ENCODE peak calls at places on chromosomes 13 and 19, in nine cellular contexts. Z is testis; G is AG04450; V is ovary; Y is endodermal cell; O is H1; X is A549; Q is CD8-positive, alpha-beta T cell; L is BE2C. I is an unnamed sample.

GRCh38 chr13:97822377-97822776 is 131.1 kb upstream of the IPO5 start:
- DNase-seq in Z (no peak), G (no peak), V (no peak), Y (no peak), O (no peak), X (no peak), Q (no peak), L (no peak), I (no peak)

GRCh38 chr19:29583196-29584006 is 22.7 kb upstream of the POP4 start:
- DNase-seq in Z (no peak), G (no peak), V (no peak), Y (no peak), O (no peak), X (no peak), Q (no peak), L (no peak), I (no peak)

GRCh38 chr13:69704311-69704710 is 403.3 kb upstream of the ATXN8OS start:
- DNase-seq in Z (no peak), G (no peak), V (no peak), Y (no peak), O (no peak), X (no peak), Q (no peak), L (no peak), I (no peak)

GRCh38 chr13:40026741-40027140 is 371.3 kb downstream of the COG6 start:
- DNase-seq in Z (no peak), G (no peak), V (no peak), Y (no peak), O (no peak), X (no peak), Q (no peak), L (no peak), I (no peak)

GRCh38 chr13:87376081-87376480 is 295.1 kb upstream of the SLITRK5 start:
- DNase-seq in Z (no peak), G (no peak), V (no peak), Y (no peak), O (no peak), X (no peak), Q (no peak), L (no peak), I (no peak)

GRCh38 chr19:22608441-22608840 is 25.7 kb upstream of the ZNF492 start:
- DNase-seq in Z (peak), G (no peak), V (no peak), Y (no peak), O (no peak), X (no peak), Q (no peak), L (no peak), I (no peak)

GRCh38 chr13:46051958-46052313 is 610 bp downstream of the ZC3H13 start:
- DNase-seq in Z (no peak), G (no peak), V (no peak), Y (no peak), O (no peak), X (no peak), Q (no peak), L (no peak), I (no peak)

GRCh38 chr19:44401108-44401786 is at the start of gene ZNF285:
- DNase-seq in Z (peak), G (peak), V (peak), Y (peak), O (peak), X (peak), Q (peak), L (peak), I (peak)

GRCh38 chr13:110258876-110259631 is 47.9 kb downstream of the COL4A1 start:
- DNase-seq in Z (no peak), G (no peak), V (no peak), Y (peak), O (no peak), X (no peak), Q (no peak), L (no peak), I (no peak)

GRCh38 chr13:110876592-110876991 is 38.3 kb downstream of the ANKRD10 start:
- DNase-seq in Z (no peak), G (no peak), V (no peak), Y (peak), O (no peak), X (peak), Q (no peak), L (no peak), I (no peak)

GRCh38 chr13:113581871-113582270 is 2.7 kb upstream of the TFDP1 start:
- DNase-seq in Z (peak), G (no peak), V (no peak), Y (peak), O (peak), X (no peak), Q (no peak), L (no peak), I (no peak)

GRCh38 chr19:34254552-34255432 is at the start of gene GARRE1:
- DNase-seq in Z (peak), G (no peak), V (peak), Y (peak), O (peak), X (peak), Q (peak), L (peak), I (no peak)

GRCh38 chr19:29372461-29372860 is 153.3 kb upstream of the VSTM2B start:
- DNase-seq in Z (no peak), G (no peak), V (no peak), Y (peak), O (peak), X (no peak), Q (no peak), L (no peak), I (no peak)

GRCh38 chr19:8355631-8356402 is 8.1 kb upstream of the ANGPTL4 start:
- DNase-seq in Z (peak), G (no peak), V (no peak), Y (no peak), O (no peak), X (peak), Q (no peak), L (no peak), I (peak)

GRCh38 chr13:73608157-73608516 is 526.1 kb downstream of the KLF12 start:
- DNase-seq in Z (no peak), G (no peak), V (no peak), Y (no peak), O (no peak), X (no peak), Q (no peak), L (no peak), I (no peak)

GRCh38 chr19:860481-861098 is 1.1 kb downstream of the CFD start:
- DNase-seq in Z (peak), G (peak), V (peak), Y (peak), O (no peak), X (peak), Q (peak), L (peak), I (peak)

GRCh38 chr19:57280913-57281425 is 684 bp downstream of the ZNF460 start:
- DNase-seq in Z (no peak), G (no peak), V (peak), Y (no peak), O (no peak), X (peak), Q (peak), L (no peak), I (no peak)

GRCh38 chr19:49355890-49356289 is 6.3 kb downstream of the TEAD2 start:
- DNase-seq in Z (no peak), G (no peak), V (no peak), Y (no peak), O (no peak), X (no peak), Q (no peak), L (no peak), I (peak)

GRCh38 chr19:29812881-29813275 is 1.1 kb downstream of the CCNE1 start:
- DNase-seq in Z (no peak), G (no peak), V (no peak), Y (no peak), O (no peak), X (no peak), Q (no peak), L (no peak), I (no peak)

GRCh38 chr13:82165396-82166174 is 1716.7 kb downstream of the SLITRK1 start:
- DNase-seq in Z (no peak), G (no peak), V (no peak), Y (no peak), O (no peak), X (peak), Q (no peak), L (peak), I (no peak)

GRCh38 chr19:47863514-47863936 is 4.5 kb downstream of the TPRX2 start:
- DNase-seq in Z (peak), G (peak), V (peak), Y (peak), O (peak), X (peak), Q (peak), L (peak), I (peak)

GRCh38 chr19:7196721-7197168 is 97.5 kb downstream of the INSR start:
- DNase-seq in Z (peak), G (no peak), V (no peak), Y (no peak), O (no peak), X (no peak), Q (no peak), L (no peak), I (no peak)

GRCh38 chr19:54337858-54338230 is 1.1 kb downstream of the LILRA4 start:
- DNase-seq in Z (no peak), G (no peak), V (no peak), Y (no peak), O (no peak), X (no peak), Q (no peak), L (no peak), I (no peak)
- TF ChIP-seq CTCF in Z (no peak), G (no peak), V (no peak), Y (no peak), O (no peak), X (no peak), Q (no peak), L (no peak), I (no peak)

GRCh38 chr19:39995794-39996193 is 1.1 kb upstream of the ZNF546 start:
- DNase-seq in Z (no peak), G (no peak), V (no peak), Y (no peak), O (no peak), X (no peak), Q (no peak), L (no peak), I (no peak)

GRCh38 chr19:39998511-39998910 is 1.7 kb downstream of the ZNF546 start:
- DNase-seq in Z (no peak), G (no peak), V (no peak), Y (no peak), O (no peak), X (no peak), Q (no peak), L (no peak), I (peak)

GRCh38 chr19:39996811-39997594 is at the start of gene ZNF546:
- DNase-seq in Z (peak), G (peak), V (peak), Y (peak), O (peak), X (peak), Q (peak), L (peak), I (peak)

GRCh38 chr19:39996218-39996810 is 546 bp upstream of the ZNF546 start:
- DNase-seq in Z (peak), G (peak), V (no peak), Y (no peak), O (no peak), X (peak), Q (no peak), L (peak), I (peak)

GRCh38 chr19:39997595-39998216 is 846 bp downstream of the ZNF546 start:
- DNase-seq in Z (peak), G (no peak), V (no peak), Y (no peak), O (no peak), X (no peak), Q (no peak), L (no peak), I (peak)
- H3K4me3 ChIP-seq in Z (peak), G (peak), V (peak), Y (peak), O (peak), X (peak), Q (peak), L (peak), I (peak)

GRCh38 chr19:6167115-6167514 is 31.6 kb downstream of the ACSBG2 start:
- DNase-seq in Z (no peak), G (no peak), V (no peak), Y (no peak), O (no peak), X (no peak), Q (no peak), L (no peak), I (no peak)
- TF ChIP-seq CTCF in Z (no peak), G (no peak), V (no peak), Y (no peak), O (no peak), X (no peak), Q (no peak), L (no peak), I (no peak)

DNA sequence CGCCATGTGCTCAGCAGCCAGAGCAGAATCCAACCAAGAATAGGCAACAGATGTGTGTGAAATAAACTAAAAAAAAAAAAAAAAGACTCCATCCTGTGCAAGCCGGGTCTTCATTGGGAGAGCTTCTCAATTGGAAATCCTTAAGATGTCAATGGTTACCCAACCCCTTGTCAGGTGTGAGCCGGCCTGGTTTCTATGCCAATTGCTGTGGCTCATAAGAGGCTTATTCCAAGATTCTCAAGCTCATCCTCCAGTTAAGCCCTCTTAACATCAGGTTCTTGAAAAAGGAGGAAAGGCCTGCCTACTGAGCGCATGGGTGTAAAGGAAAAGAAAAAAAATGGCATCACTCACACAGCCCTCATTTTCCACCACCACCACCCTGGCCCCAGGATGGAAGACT is 1084.6 kb downstream of the UQCRFS1 start:
- DNase-seq in Z (no peak), G (no peak), V (no peak), Y (no peak), O (no peak), X (no peak), Q (no peak), L (no peak), I (no peak)
- H3K4me3 ChIP-seq in Z (no peak), G (no peak), V (no peak), Y (no peak), O (no peak), X (no peak), Q (no peak), L (no peak), I (no peak)

DNA sequence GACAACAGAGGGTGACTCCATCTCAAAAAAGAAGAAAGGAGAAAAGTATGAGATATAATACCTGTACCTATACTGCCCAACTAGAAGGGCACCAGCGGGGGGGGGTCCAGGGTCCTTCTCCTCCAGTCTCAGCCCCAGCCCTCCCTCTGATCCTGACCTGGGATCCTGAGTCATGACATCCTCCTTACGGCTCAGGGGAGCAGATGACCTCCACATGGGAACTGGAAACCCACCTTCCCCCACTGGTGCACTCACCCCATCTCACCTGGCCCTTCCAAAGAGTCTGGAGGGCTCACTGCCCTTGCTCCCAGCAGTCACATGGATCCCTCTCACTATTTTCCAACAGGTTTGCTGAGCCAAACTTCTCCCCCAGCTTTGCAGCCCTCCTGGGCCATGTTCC is 24.2 kb downstream of the TUBA3C start:
- DNase-seq in Z (no peak), G (no peak), V (no peak), Y (no peak), O (no peak), X (no peak), Q (no peak), L (no peak), I (no peak)
- TF ChIP-seq CTCF in Z (no peak), G (no peak), V (no peak), Y (no peak), O (no peak), X (no peak), Q (no peak), L (no peak), I (no peak)

GRCh38 chr13:37869506-37869755 is 141 bp downstream of the TRPC4 start:
- DNase-seq in Z (no peak), G (no peak), V (no peak), Y (peak), O (no peak), X (no peak), Q (no peak), L (no peak), I (no peak)

GRCh38 chr13:37868691-37869505 is 674 bp downstream of the TRPC4 start:
- DNase-seq in Z (no peak), G (no peak), V (no peak), Y (peak), O (peak), X (no peak), Q (no peak), L (no peak), I (peak)

GRCh38 chr13:37869756-37870488 is at the start of gene TRPC4:
- DNase-seq in Z (peak), G (no peak), V (peak), Y (peak), O (peak), X (peak), Q (no peak), L (peak), I (peak)

GRCh38 chr13:37870489-37870845 is 895 bp upstream of the TRPC4 start:
- DNase-seq in Z (no peak), G (no peak), V (no peak), Y (no peak), O (no peak), X (no peak), Q (no peak), L (no peak), I (no peak)

GRCh38 chr13:37870895-37871550 is 1.5 kb upstream of the TRPC4 start:
- DNase-seq in Z (no peak), G (no peak), V (no peak), Y (peak), O (peak), X (no peak), Q (no peak), L (no peak), I (peak)
- H3K4me3 ChIP-seq in Z (no peak), G (peak), V (peak), Y (peak), O (peak), X (no peak), Q (no peak), L (no peak), I (peak)

GRCh38 chr13:92901739-92902138 is 324.9 kb upstream of the GPC6 start:
- DNase-seq in Z (no peak), G (no peak), V (no peak), Y (no peak), O (no peak), X (no peak), Q (no peak), L (no peak), I (no peak)

GRCh38 chr13:92900455-92900854 is 326.2 kb upstream of the GPC6 start:
- DNase-seq in Z (no peak), G (no peak), V (no peak), Y (no peak), O (no peak), X (no peak), Q (no peak), L (no peak), I (no peak)

GRCh38 chr13:92896842-92897241 is 329.8 kb upstream of the GPC6 start:
- DNase-seq in Z (no peak), G (no peak), V (no peak), Y (peak), O (no peak), X (peak), Q (no peak), L (peak), I (no peak)
- TF ChIP-seq CTCF in Z (no peak), G (peak), V (no peak), Y (peak), O (peak), X (no peak), Q (no peak), L (peak), I (no peak)

DNA sequence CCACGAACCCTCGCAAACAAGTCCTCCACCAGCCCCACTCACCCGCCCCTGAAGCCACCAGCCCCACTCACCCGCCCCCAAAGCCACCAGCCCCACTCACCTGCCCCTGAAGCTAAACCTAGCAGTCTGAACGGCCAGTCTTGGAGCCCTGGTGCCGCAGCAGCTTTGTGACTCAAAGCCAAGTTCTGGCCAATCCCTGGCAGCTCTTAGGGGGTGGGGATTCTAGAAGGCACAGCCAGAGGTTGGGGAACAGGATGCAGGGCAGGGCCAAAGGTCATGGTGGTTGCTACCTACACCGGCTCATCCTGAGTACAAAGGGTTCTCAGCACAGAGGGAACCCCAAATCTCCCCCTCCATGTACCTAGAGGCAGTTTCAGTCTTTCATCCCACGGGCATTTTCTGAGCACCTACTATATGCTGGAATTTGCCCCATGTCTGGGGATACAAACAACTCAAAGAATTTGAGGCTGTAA is at the start of gene IQCN:
- DNase-seq in Z (no peak), G (no peak), V (peak), Y (peak), O (no peak), X (peak), Q (no peak), L (no peak), I (no peak)
- H3K4me3 ChIP-seq in Z (no peak), G (peak), V (peak), Y (no peak), O (no peak), X (peak), Q (no peak), L (no peak), I (no peak)

GRCh38 chr13:32587774-32588165 is 1.5 kb downstream of the PDS5B start:
- DNase-seq in Z (no peak), G (no peak), V (no peak), Y (no peak), O (no peak), X (no peak), Q (no peak), L (no peak), I (no peak)

GRCh38 chr13:32585625-32586021 is 629 bp upstream of the PDS5B start:
- DNase-seq in Z (no peak), G (no peak), V (peak), Y (peak), O (no peak), X (no peak), Q (no peak), L (no peak), I (no peak)

GRCh38 chr13:32586022-32586900 is at the start of gene PDS5B:
- DNase-seq in Z (peak), G (peak), V (peak), Y (peak), O (peak), X (peak), Q (peak), L (peak), I (peak)

GRCh38 chr13:32582991-32583390 is 3.3 kb upstream of the PDS5B start:
- DNase-seq in Z (no peak), G (no peak), V (no peak), Y (no peak), O (no peak), X (no peak), Q (no peak), L (no peak), I (no peak)

DNA sequence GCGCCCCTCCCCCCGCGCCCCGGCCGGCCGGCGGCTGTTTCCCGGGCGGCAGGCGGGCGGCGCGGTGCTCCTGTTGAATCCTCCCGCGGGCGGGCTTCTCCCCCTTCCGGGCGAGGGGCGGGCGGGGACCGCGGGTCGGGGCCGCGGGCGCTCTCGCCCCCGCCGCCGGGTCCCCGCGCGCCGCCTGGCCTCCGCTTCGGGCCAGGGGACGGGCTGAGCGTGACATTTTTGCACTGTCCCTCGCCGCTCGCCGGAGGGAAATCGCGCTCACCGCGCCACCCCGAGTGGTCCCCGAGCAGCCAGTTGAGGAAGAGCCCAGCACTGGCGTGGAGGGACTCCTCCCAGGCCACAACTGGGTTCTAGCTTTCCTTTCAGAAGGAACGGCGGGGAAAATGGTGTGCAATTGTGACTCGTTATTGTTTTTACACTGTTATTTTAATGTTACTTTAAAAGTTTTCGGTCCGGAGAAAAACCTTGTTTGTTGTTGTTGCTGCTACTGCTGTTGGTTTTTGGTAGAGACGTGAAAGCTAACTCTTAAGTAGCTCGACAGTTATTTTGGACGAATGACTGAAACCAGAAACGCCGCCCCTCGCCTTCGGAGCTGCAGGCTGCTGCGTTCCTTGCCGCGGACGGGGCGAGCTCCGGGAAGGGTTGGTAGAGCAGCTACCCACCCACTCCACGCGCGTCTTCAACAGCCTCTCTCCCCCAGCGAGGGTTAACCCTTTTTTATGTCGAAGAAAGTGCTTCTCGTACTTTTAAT is 942 bp downstream of the PDS5B start:
- DNase-seq in Z (peak), G (no peak), V (peak), Y (peak), O (peak), X (peak), Q (peak), L (peak), I (peak)
- TF ChIP-seq CTCF in Z (peak), G (no peak), V (no peak), Y (no peak), O (no peak), X (no peak), Q (no peak), L (no peak), I (no peak)